ENCODE peak calls at places on chromosomes 7 and 10, in ten cellular contexts. One of them, this sample, is unnamed.

GRCh38 chr10:10826125-10826524 is 191.5 kb upstream of the CELF2 start:
- DNase-seq in CD8-positive, alpha-beta T cell: no peak
- DNase-seq in HCT116: no peak
- DNase-seq in IMR-90: peak; percentile 97
- DNase-seq in CD4-positive, alpha-beta T cell: no peak
- DNase-seq in psoas muscle: no peak
- DNase-seq in heart left ventricle: no peak
- DNase-seq in astrocyte: peak; percentile 97
- DNase-seq in cardiac muscle cell: peak; percentile 61
- DNase-seq in brain microvascular endothelial cell: peak; percentile 88
- DNase-seq in this sample: no peak

GRCh38 chr10:97224483-97225435 is 39.0 kb upstream of the SLIT1 start:
- DNase-seq in astrocyte: peak; percentile 2
- DNase-seq in HCT116: no peak
- DNase-seq in psoas muscle: no peak
- DNase-seq in cardiac muscle cell: peak; percentile 49
- DNase-seq in CD4-positive, alpha-beta T cell: no peak
- DNase-seq in brain microvascular endothelial cell: no peak
- DNase-seq in IMR-90: peak; percentile 41
- DNase-seq in CD8-positive, alpha-beta T cell: no peak
- DNase-seq in heart left ventricle: no peak
- DNase-seq in this sample: no peak

GRCh38 chr7:105600720-105601550 is 19.6 kb upstream of the EFCAB10 start:
- DNase-seq in IMR-90: no peak
- DNase-seq in HCT116: no peak
- DNase-seq in CD4-positive, alpha-beta T cell: no peak
- DNase-seq in CD8-positive, alpha-beta T cell: no peak
- DNase-seq in brain microvascular endothelial cell: no peak
- DNase-seq in psoas muscle: no peak
- DNase-seq in astrocyte: no peak
- DNase-seq in heart left ventricle: no peak
- DNase-seq in cardiac muscle cell: no peak
- DNase-seq in this sample: no peak

GRCh38 chr7:35007768-35008167 is 29.5 kb downstream of the DPY19L1 start:
- DNase-seq in IMR-90: no peak
- DNase-seq in brain microvascular endothelial cell: no peak
- DNase-seq in cardiac muscle cell: no peak
- DNase-seq in CD4-positive, alpha-beta T cell: no peak
- DNase-seq in astrocyte: no peak
- DNase-seq in heart left ventricle: no peak
- DNase-seq in HCT116: no peak
- DNase-seq in CD8-positive, alpha-beta T cell: no peak
- DNase-seq in psoas muscle: no peak
- DNase-seq in this sample: no peak

GRCh38 chr7:78437118-78437517 is 638.5 kb downstream of the PHTF2 start:
- DNase-seq in CD8-positive, alpha-beta T cell: no peak
- DNase-seq in heart left ventricle: no peak
- DNase-seq in astrocyte: peak; percentile 60
- DNase-seq in cardiac muscle cell: peak; percentile 21
- DNase-seq in CD4-positive, alpha-beta T cell: no peak
- DNase-seq in brain microvascular endothelial cell: no peak
- DNase-seq in psoas muscle: no peak
- DNase-seq in HCT116: no peak
- DNase-seq in IMR-90: peak; percentile 78
- DNase-seq in this sample: no peak

GRCh38 chr10:97543025-97543546 is 29.5 kb upstream of the ANKRD2 start:
- DNase-seq in CD4-positive, alpha-beta T cell: no peak
- DNase-seq in CD8-positive, alpha-beta T cell: peak; percentile 14
- DNase-seq in astrocyte: peak; percentile 98
- DNase-seq in brain microvascular endothelial cell: peak; percentile 97
- DNase-seq in cardiac muscle cell: peak; percentile 97
- DNase-seq in heart left ventricle: peak; percentile 88
- DNase-seq in IMR-90: peak; percentile 98
- DNase-seq in psoas muscle: peak; percentile 89
- DNase-seq in HCT116: peak; percentile 85
- DNase-seq in this sample: peak; percentile 81

GRCh38 chr7:1961776-1962276 is 270.9 kb downstream of the MAD1L1 start:
- DNase-seq in astrocyte: peak; percentile 98
- DNase-seq in HCT116: peak; percentile 49
- DNase-seq in cardiac muscle cell: peak; percentile 68
- DNase-seq in CD8-positive, alpha-beta T cell: peak; percentile 66
- DNase-seq in brain microvascular endothelial cell: peak; percentile 98
- DNase-seq in IMR-90: peak; percentile 96
- DNase-seq in psoas muscle: no peak
- DNase-seq in CD4-positive, alpha-beta T cell: no peak
- DNase-seq in heart left ventricle: no peak
- DNase-seq in this sample: no peak

GRCh38 chr10:104288355-104288754 is 19.4 kb downstream of the GSTO2 start:
- DNase-seq in HCT116: no peak
- DNase-seq in CD4-positive, alpha-beta T cell: no peak
- DNase-seq in CD8-positive, alpha-beta T cell: no peak
- DNase-seq in IMR-90: no peak
- DNase-seq in brain microvascular endothelial cell: no peak
- DNase-seq in astrocyte: no peak
- DNase-seq in psoas muscle: no peak
- DNase-seq in cardiac muscle cell: no peak
- DNase-seq in heart left ventricle: no peak
- DNase-seq in this sample: no peak

GRCh38 chr7:39073432-39073831 is 95.7 kb downstream of the POU6F2 start:
- DNase-seq in HCT116: no peak
- DNase-seq in heart left ventricle: no peak
- DNase-seq in astrocyte: no peak
- DNase-seq in CD8-positive, alpha-beta T cell: no peak
- DNase-seq in IMR-90: no peak
- DNase-seq in psoas muscle: no peak
- DNase-seq in brain microvascular endothelial cell: no peak
- DNase-seq in CD4-positive, alpha-beta T cell: no peak
- DNase-seq in cardiac muscle cell: peak; percentile 6
- DNase-seq in this sample: no peak

GRCh38 chr10:123157210-123157609 is 3.0 kb downstream of the BUB3 start:
- DNase-seq in brain microvascular endothelial cell: peak; percentile 49
- DNase-seq in cardiac muscle cell: no peak
- DNase-seq in IMR-90: peak; percentile 82
- DNase-seq in CD4-positive, alpha-beta T cell: no peak
- DNase-seq in astrocyte: peak; percentile 65
- DNase-seq in heart left ventricle: no peak
- DNase-seq in CD8-positive, alpha-beta T cell: no peak
- DNase-seq in HCT116: no peak
- DNase-seq in psoas muscle: no peak
- DNase-seq in this sample: no peak

GRCh38 chr10:3747248-3747960 is 37.6 kb downstream of the KLF6 start:
- DNase-seq in IMR-90: no peak
- DNase-seq in cardiac muscle cell: peak; percentile 27
- DNase-seq in CD4-positive, alpha-beta T cell: no peak
- DNase-seq in brain microvascular endothelial cell: no peak
- DNase-seq in HCT116: no peak
- DNase-seq in heart left ventricle: peak; percentile 22
- DNase-seq in psoas muscle: peak; percentile 79
- DNase-seq in CD8-positive, alpha-beta T cell: no peak
- DNase-seq in astrocyte: no peak
- DNase-seq in this sample: peak; percentile 42

GRCh38 chr7:85010306-85010705 is 176.6 kb downstream of the SEMA3D start:
- DNase-seq in astrocyte: no peak
- DNase-seq in brain microvascular endothelial cell: no peak
- DNase-seq in heart left ventricle: no peak
- DNase-seq in psoas muscle: no peak
- DNase-seq in HCT116: no peak
- DNase-seq in CD4-positive, alpha-beta T cell: no peak
- DNase-seq in CD8-positive, alpha-beta T cell: no peak
- DNase-seq in IMR-90: no peak
- DNase-seq in cardiac muscle cell: no peak
- DNase-seq in this sample: no peak

GRCh38 chr7:142785841-142786250 is 15.1 kb downstream of the PRSS2 start:
- DNase-seq in astrocyte: no peak
- DNase-seq in CD8-positive, alpha-beta T cell: peak; percentile 80
- DNase-seq in brain microvascular endothelial cell: no peak
- DNase-seq in cardiac muscle cell: no peak
- DNase-seq in CD4-positive, alpha-beta T cell: peak; percentile 74
- DNase-seq in IMR-90: no peak
- DNase-seq in HCT116: no peak
- DNase-seq in heart left ventricle: no peak
- DNase-seq in psoas muscle: no peak
- DNase-seq in this sample: no peak

GRCh38 chr10:116444527-116445142 is 17.0 kb downstream of the PNLIPRP3 start:
- DNase-seq in astrocyte: peak; percentile 16
- DNase-seq in brain microvascular endothelial cell: peak; percentile 22
- DNase-seq in HCT116: peak; percentile 52
- DNase-seq in CD8-positive, alpha-beta T cell: no peak
- DNase-seq in heart left ventricle: no peak
- DNase-seq in IMR-90: peak; percentile 31
- DNase-seq in psoas muscle: no peak
- DNase-seq in cardiac muscle cell: peak; percentile 40
- DNase-seq in CD4-positive, alpha-beta T cell: no peak
- DNase-seq in this sample: no peak

GRCh38 chr7:123674399-123675091 is 18.9 kb downstream of the LMOD2 start:
- DNase-seq in HCT116: no peak
- DNase-seq in CD4-positive, alpha-beta T cell: no peak
- DNase-seq in heart left ventricle: no peak
- DNase-seq in CD8-positive, alpha-beta T cell: no peak
- DNase-seq in brain microvascular endothelial cell: no peak
- DNase-seq in IMR-90: peak; percentile 13
- DNase-seq in astrocyte: peak; percentile 48
- DNase-seq in psoas muscle: no peak
- DNase-seq in cardiac muscle cell: peak; percentile 25
- DNase-seq in this sample: no peak

GRCh38 chr10:69360485-69361302 is 56.0 kb downstream of the TACR2 start:
- DNase-seq in psoas muscle: peak; percentile 90
- DNase-seq in cardiac muscle cell: peak; percentile 92
- DNase-seq in brain microvascular endothelial cell: peak; percentile 78
- DNase-seq in heart left ventricle: peak; percentile 68
- DNase-seq in HCT116: no peak
- DNase-seq in CD8-positive, alpha-beta T cell: no peak
- DNase-seq in CD4-positive, alpha-beta T cell: no peak
- DNase-seq in astrocyte: peak; percentile 92
- DNase-seq in IMR-90: peak; percentile 93
- DNase-seq in this sample: peak; percentile 94

GRCh38 chr7:11747715-11748485 is 84.1 kb downstream of the THSD7A start:
- DNase-seq in psoas muscle: no peak
- DNase-seq in heart left ventricle: no peak
- DNase-seq in cardiac muscle cell: no peak
- DNase-seq in brain microvascular endothelial cell: no peak
- DNase-seq in CD8-positive, alpha-beta T cell: no peak
- DNase-seq in astrocyte: no peak
- DNase-seq in HCT116: no peak
- DNase-seq in IMR-90: no peak
- DNase-seq in CD4-positive, alpha-beta T cell: no peak
- DNase-seq in this sample: no peak

GRCh38 chr10:6036861-6037321 is 25.3 kb downstream of the IL2RA start:
- DNase-seq in brain microvascular endothelial cell: no peak
- DNase-seq in CD8-positive, alpha-beta T cell: peak; percentile 15
- DNase-seq in cardiac muscle cell: no peak
- DNase-seq in CD4-positive, alpha-beta T cell: no peak
- DNase-seq in IMR-90: no peak
- DNase-seq in heart left ventricle: no peak
- DNase-seq in psoas muscle: no peak
- DNase-seq in astrocyte: no peak
- DNase-seq in HCT116: no peak
- DNase-seq in this sample: no peak

GRCh38 chr7:139603896-139604295 is 80.4 kb downstream of the CLEC2L start:
- DNase-seq in cardiac muscle cell: no peak
- DNase-seq in HCT116: no peak
- DNase-seq in CD8-positive, alpha-beta T cell: no peak
- DNase-seq in IMR-90: no peak
- DNase-seq in astrocyte: no peak
- DNase-seq in psoas muscle: no peak
- DNase-seq in CD4-positive, alpha-beta T cell: no peak
- DNase-seq in brain microvascular endothelial cell: no peak
- DNase-seq in heart left ventricle: peak; percentile 59
- DNase-seq in this sample: no peak

GRCh38 chr10:124632064-124632531 is 112.1 kb downstream of the FAM53B start:
- DNase-seq in brain microvascular endothelial cell: no peak
- DNase-seq in psoas muscle: peak; percentile 76
- DNase-seq in CD8-positive, alpha-beta T cell: peak; percentile 43
- DNase-seq in CD4-positive, alpha-beta T cell: peak; percentile 31
- DNase-seq in heart left ventricle: peak; percentile 57
- DNase-seq in IMR-90: no peak
- DNase-seq in HCT116: no peak
- DNase-seq in astrocyte: peak; percentile 53
- DNase-seq in cardiac muscle cell: peak; percentile 27
- DNase-seq in this sample: peak; percentile 77
- TF ChIP-seq CTCF in brain microvascular endothelial cell: peak; percentile 64
- TF ChIP-seq CTCF in psoas muscle: peak; percentile 56
- TF ChIP-seq CTCF in CD8-positive, alpha-beta T cell: peak; percentile 42
- TF ChIP-seq CTCF in CD4-positive, alpha-beta T cell: no peak
- TF ChIP-seq CTCF in heart left ventricle: peak; percentile 61
- TF ChIP-seq CTCF in IMR-90: peak; percentile 25
- TF ChIP-seq CTCF in HCT116: peak; percentile 35
- TF ChIP-seq CTCF in astrocyte: no peak
- TF ChIP-seq CTCF in cardiac muscle cell: peak; percentile 27
- TF ChIP-seq CTCF in this sample: peak; percentile 75

GRCh38 chr10:100519321-100520051 is at the start of gene SEC31B:
- DNase-seq in HCT116: no peak
- DNase-seq in psoas muscle: peak; percentile 80
- DNase-seq in brain microvascular endothelial cell: no peak
- DNase-seq in CD4-positive, alpha-beta T cell: no peak
- DNase-seq in heart left ventricle: peak; percentile 51
- DNase-seq in IMR-90: no peak
- DNase-seq in astrocyte: no peak
- DNase-seq in cardiac muscle cell: no peak
- DNase-seq in CD8-positive, alpha-beta T cell: no peak
- DNase-seq in this sample: peak; percentile 67
- H3K27ac ChIP-seq in HCT116: no peak within 1 kb of the TSS
- H3K27ac ChIP-seq in psoas muscle: peak within 1 kb of the TSS; percentile 70
- H3K27ac ChIP-seq in brain microvascular endothelial cell: no peak within 1 kb of the TSS
- H3K27ac ChIP-seq in CD4-positive, alpha-beta T cell: no peak within 1 kb of the TSS
- H3K27ac ChIP-seq in heart left ventricle: peak within 1 kb of the TSS; percentile 74
- H3K27ac ChIP-seq in IMR-90: no peak within 1 kb of the TSS
- H3K27ac ChIP-seq in astrocyte: no peak within 1 kb of the TSS
- H3K27ac ChIP-seq in cardiac muscle cell: no peak within 1 kb of the TSS
- H3K27ac ChIP-seq in CD8-positive, alpha-beta T cell: no peak within 1 kb of the TSS
- H3K27ac ChIP-seq in this sample: peak within 1 kb of the TSS; percentile 69

DNA sequence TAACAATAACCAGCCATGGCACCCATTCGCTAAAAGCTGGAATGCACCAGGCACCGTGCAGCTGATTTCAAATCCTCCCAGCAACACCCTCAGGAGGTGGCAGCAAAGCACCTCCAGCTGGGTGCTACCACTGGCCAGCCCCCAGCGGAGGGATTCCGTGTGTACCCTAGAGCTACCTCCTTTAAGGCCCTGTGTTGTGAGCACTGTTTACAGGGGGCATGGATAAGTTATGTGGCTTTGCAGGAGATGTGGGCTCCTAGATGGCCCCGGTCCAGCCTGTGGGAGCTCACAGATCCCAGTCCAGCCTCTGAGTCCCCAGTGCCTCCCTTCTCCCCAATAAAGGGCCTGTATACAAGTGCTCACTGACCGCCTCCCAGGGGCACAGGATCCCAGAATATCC is 27.1 kb downstream of the TNRC18 start:
- DNase-seq in psoas muscle: no peak
- DNase-seq in brain microvascular endothelial cell: no peak
- DNase-seq in IMR-90: no peak
- DNase-seq in CD8-positive, alpha-beta T cell: peak; percentile 68
- DNase-seq in cardiac muscle cell: peak; percentile 23
- DNase-seq in CD4-positive, alpha-beta T cell: peak; percentile 50
- DNase-seq in heart left ventricle: no peak
- DNase-seq in astrocyte: no peak
- DNase-seq in HCT116: peak; percentile 54
- DNase-seq in this sample: no peak
- TF ChIP-seq CTCF in psoas muscle: no peak
- TF ChIP-seq CTCF in brain microvascular endothelial cell: peak; percentile 10
- TF ChIP-seq CTCF in IMR-90: no peak
- TF ChIP-seq CTCF in CD8-positive, alpha-beta T cell: peak; percentile 54
- TF ChIP-seq CTCF in cardiac muscle cell: no peak
- TF ChIP-seq CTCF in CD4-positive, alpha-beta T cell: peak; percentile 61
- TF ChIP-seq CTCF in heart left ventricle: no peak
- TF ChIP-seq CTCF in astrocyte: no peak
- TF ChIP-seq CTCF in HCT116: peak; percentile 46
- TF ChIP-seq CTCF in this sample: no peak

GRCh38 chr7:149824748-149825566 is 13.2 kb upstream of the ZNF862 start:
- DNase-seq in psoas muscle: peak; percentile 41
- DNase-seq in CD8-positive, alpha-beta T cell: no peak
- DNase-seq in astrocyte: no peak
- DNase-seq in CD4-positive, alpha-beta T cell: no peak
- DNase-seq in HCT116: no peak
- DNase-seq in brain microvascular endothelial cell: no peak
- DNase-seq in cardiac muscle cell: no peak
- DNase-seq in heart left ventricle: no peak
- DNase-seq in IMR-90: no peak
- DNase-seq in this sample: no peak
- H3K27ac ChIP-seq in psoas muscle: no peak overlapping the region
- H3K27ac ChIP-seq in CD8-positive, alpha-beta T cell: no peak overlapping the region
- H3K27ac ChIP-seq in astrocyte: no peak overlapping the region
- H3K27ac ChIP-seq in CD4-positive, alpha-beta T cell: no peak overlapping the region
- H3K27ac ChIP-seq in HCT116: no peak overlapping the region
- H3K27ac ChIP-seq in brain microvascular endothelial cell: no peak overlapping the region
- H3K27ac ChIP-seq in cardiac muscle cell: no peak overlapping the region
- H3K27ac ChIP-seq in heart left ventricle: no peak overlapping the region
- H3K27ac ChIP-seq in IMR-90: no peak overlapping the region
- H3K27ac ChIP-seq in this sample: no peak overlapping the region